ENCODE peak calls at places on chromosomes 11 and 22, in ten cellular contexts. T is upper lobe of right lung; G is lower lobe of right lung; Y is CD4-positive, CD25-positive, alpha-beta regulatory T cell; C is right atrium auricular region; O is astrocyte of the spinal cord; X is NT2/D1; Z is breast epithelium; H is kidney; A is CD4-positive, alpha-beta memory T cell. K is an unnamed sample.

GRCh38 chr11:122817121-122817520 is 21.2 kb upstream of the CRTAM start:
- DNase-seq in T (no peak), G (no peak), Y (no peak), C (no peak), O (no peak), X (no peak), Z (no peak), H (no peak), A (no peak), K (no peak)

GRCh38 chr11:121466063-121466794 is 13.5 kb upstream of the SORL1-AS1 start:
- DNase-seq in T (peak), G (peak), Y (peak), C (peak), O (peak), X (peak), Z (peak), H (peak), A (peak), K (peak)

GRCh38 chr22:42921301-42921700 is 64.2 kb upstream of the ARFGAP3 start:
- DNase-seq in T (peak), G (no peak), Y (no peak), C (no peak), O (no peak), X (no peak), Z (no peak), H (no peak), A (no peak), K (no peak)

GRCh38 chr22:32200752-32201151 is 4.1 kb downstream of the RFPL2 start:
- DNase-seq in T (no peak), G (no peak), Y (peak), C (no peak), O (no peak), X (no peak), Z (no peak), H (no peak), A (peak), K (no peak)

GRCh38 chr22:38951734-38952133 is 5.7 kb upstream of the APOBEC3A start:
- DNase-seq in T (no peak), G (no peak), Y (no peak), C (no peak), O (no peak), X (no peak), Z (no peak), H (no peak), A (no peak), K (no peak)

GRCh38 chr22:37169412-37169811 is 18.6 kb downstream of the C1QTNF6 start:
- DNase-seq in T (no peak), G (peak), Y (no peak), C (no peak), O (no peak), X (no peak), Z (peak), H (no peak), A (no peak), K (no peak)

GRCh38 chr22:29139965-29140782 is 65.5 kb upstream of the EMID1 start:
- DNase-seq in T (no peak), G (no peak), Y (no peak), C (no peak), O (no peak), X (no peak), Z (no peak), H (no peak), A (no peak), K (peak)

GRCh38 chr11:14916403-14916802 is 24.4 kb upstream of the CYP2R1 start:
- DNase-seq in T (no peak), G (no peak), Y (no peak), C (no peak), O (no peak), X (no peak), Z (no peak), H (no peak), A (no peak), K (no peak)

GRCh38 chr22:41382098-41382578 is 396 bp downstream of the TEF start:
- DNase-seq in T (peak), G (peak), Y (peak), C (peak), O (no peak), X (no peak), Z (peak), H (peak), A (peak), K (peak)

GRCh38 chr11:75148436-75148983 is 2.4 kb upstream of the SLCO2B1 start:
- DNase-seq in T (peak), G (no peak), Y (no peak), C (no peak), O (no peak), X (no peak), Z (no peak), H (no peak), A (no peak), K (no peak)

GRCh38 chr11:47179655-47179991 is 2.9 kb upstream of the ARFGAP2 start:
- DNase-seq in T (no peak), G (no peak), Y (peak), C (no peak), O (no peak), X (no peak), Z (no peak), H (no peak), A (peak), K (no peak)

GRCh38 chr11:33388793-33389525 is 131.8 kb downstream of the HIPK3 start:
- DNase-seq in T (no peak), G (no peak), Y (no peak), C (no peak), O (no peak), X (no peak), Z (no peak), H (no peak), A (no peak), K (no peak)

GRCh38 chr11:44199816-44200215 is 104.3 kb downstream of the EXT2 start:
- DNase-seq in T (no peak), G (no peak), Y (no peak), C (no peak), O (no peak), X (no peak), Z (no peak), H (no peak), A (no peak), K (no peak)

GRCh38 chr11:70913715-70914231 is 338.6 kb downstream of the SHANK2 start:
- DNase-seq in T (peak), G (peak), Y (no peak), C (no peak), O (no peak), X (no peak), Z (peak), H (peak), A (no peak), K (no peak)

GRCh38 chr11:70915158-70915795 is 337.1 kb downstream of the SHANK2 start:
- DNase-seq in T (peak), G (no peak), Y (no peak), C (no peak), O (no peak), X (no peak), Z (peak), H (peak), A (no peak), K (no peak)

GRCh38 chr11:70914496-70914895 is 337.9 kb downstream of the SHANK2 start:
- DNase-seq in T (no peak), G (no peak), Y (no peak), C (no peak), O (no peak), X (no peak), Z (peak), H (peak), A (no peak), K (no peak)

GRCh38 chr11:70918242-70918641 is 334.1 kb downstream of the SHANK2 start:
- DNase-seq in T (peak), G (no peak), Y (no peak), C (no peak), O (no peak), X (no peak), Z (peak), H (no peak), A (no peak), K (no peak)

DNA sequence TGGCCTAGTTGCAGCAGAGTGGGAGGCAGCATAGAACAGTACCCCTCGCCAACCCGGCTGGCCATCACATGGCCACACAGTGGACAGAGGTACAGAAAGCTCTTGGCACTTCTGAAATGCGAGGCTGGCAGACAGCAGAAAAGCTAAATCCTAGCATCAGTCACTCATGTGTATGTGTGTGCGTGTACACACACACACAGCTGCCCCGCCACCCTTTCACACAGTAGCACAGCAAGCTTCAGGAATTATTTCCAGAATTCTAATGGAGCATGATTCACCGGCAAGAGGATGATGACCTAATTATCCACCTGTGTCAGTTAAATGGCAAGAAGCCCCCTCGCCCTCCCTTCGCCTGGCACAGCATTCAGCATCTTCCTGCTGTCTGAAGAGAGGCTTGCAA is 336.1 kb downstream of the SHANK2 start:
- DNase-seq in T (peak), G (no peak), Y (no peak), C (no peak), O (no peak), X (no peak), Z (peak), H (no peak), A (no peak), K (no peak)
- H3K4me3 ChIP-seq in T (no peak), G (no peak), Y (no peak), C (no peak), O (no peak), X (no peak), Z (no peak), H (no peak), A (no peak), K (no peak)

GRCh38 chr22:45212306-45212709 is 28.4 kb downstream of the KIAA0930 start:
- DNase-seq in T (peak), G (peak), Y (no peak), C (peak), O (peak), X (no peak), Z (peak), H (peak), A (no peak), K (peak)
- H3K4me3 ChIP-seq in T (peak), G (peak), Y (no peak), C (peak), O (peak), X (peak), Z (peak), H (no peak), A (no peak), K (peak)

GRCh38 chr22:24244144-24244787 is 616 bp downstream of the GGT5 start:
- DNase-seq in T (peak), G (no peak), Y (no peak), C (no peak), O (peak), X (no peak), Z (no peak), H (peak), A (no peak), K (no peak)
- H3K4me3 ChIP-seq in T (peak), G (peak), Y (no peak), C (peak), O (peak), X (no peak), Z (peak), H (peak), A (no peak), K (peak)

DNA sequence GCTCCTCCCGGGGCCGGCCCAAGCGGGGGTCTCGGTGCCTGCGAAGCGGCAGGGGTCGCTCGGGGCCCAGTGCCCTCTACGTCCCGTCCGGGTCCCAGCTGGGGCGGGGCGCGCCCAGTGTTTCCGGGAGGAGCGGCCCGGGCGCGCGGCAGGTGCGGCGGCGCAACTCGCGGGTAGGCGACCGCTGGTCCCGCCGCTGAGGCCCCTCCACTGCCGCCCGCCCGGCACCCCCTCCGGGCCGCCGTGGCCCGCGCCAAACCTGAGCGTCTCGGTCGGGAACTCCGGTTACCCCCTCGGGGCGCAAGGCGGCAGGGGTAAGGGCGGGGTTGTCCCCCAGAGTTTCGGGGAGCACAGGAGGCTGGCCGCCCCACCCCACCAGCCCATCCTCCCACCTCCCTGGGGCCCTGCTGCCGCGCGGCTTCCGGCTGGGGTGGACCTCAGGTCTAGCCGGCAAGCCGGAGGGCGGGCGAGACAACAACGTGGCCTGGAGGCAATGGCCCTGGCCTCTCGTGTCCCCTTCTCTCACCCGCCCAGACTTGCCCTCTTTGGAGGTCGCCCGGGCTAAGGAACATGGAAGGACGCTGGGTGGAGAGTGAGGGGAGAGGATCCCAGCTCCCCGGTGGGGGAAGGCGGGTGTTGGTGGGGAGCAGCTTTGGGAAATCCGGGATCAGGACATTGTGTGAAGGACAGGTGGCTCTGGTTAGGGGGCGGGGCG is 416 bp upstream of the CRACR2B start:
- DNase-seq in T (peak), G (no peak), Y (peak), C (no peak), O (no peak), X (no peak), Z (no peak), H (no peak), A (no peak), K (no peak)
- H3K4me3 ChIP-seq in T (peak), G (peak), Y (no peak), C (peak), O (no peak), X (peak), Z (peak), H (no peak), A (no peak), K (peak)

DNA sequence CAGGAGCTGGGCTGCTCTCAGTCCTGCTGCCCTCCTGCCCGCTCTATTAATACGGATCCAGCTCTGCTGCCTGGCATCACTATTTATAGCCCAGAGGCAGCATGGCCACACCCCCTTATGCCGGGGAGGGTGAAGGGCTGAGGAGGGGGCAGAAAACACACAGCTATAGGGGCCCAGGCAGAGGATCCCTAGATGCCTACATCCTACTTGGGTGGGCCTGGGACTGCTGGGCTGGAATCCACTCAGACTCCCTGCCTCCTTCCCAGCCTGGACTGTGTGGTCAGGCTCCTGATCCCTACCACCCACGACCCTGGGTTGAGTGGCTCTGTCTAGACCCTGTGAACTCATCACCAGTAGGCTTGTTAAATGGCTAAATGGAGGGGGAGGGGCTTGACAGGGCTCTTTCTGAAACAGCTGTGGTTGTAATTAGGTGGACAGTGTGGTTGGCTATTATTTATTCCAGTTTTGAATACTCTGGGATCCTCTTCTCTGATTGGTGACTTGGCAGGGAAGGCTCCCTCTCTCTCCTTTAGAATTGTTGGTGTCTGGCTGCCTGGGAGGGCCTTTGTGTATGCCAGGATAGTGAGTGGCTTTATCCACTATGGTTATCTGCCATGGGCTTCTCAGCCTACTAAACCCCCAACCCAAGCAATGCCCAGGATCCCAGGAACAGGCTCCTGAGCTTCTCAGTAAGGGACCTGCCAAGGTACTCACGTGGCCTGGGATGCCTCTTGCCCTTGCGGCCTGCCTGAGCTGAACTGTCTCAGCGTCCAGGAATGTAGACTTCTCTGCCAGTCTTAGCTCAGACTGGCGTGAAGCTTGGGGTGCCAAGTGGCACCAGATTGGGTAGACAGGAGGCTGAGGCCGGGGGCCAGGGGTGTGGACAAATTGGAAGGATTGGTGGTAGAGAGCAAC is 15.2 kb downstream of the PHLDB1 start:
- DNase-seq in T (peak), G (peak), Y (no peak), C (no peak), O (peak), X (no peak), Z (peak), H (peak), A (no peak), K (peak)
- H3K4me3 ChIP-seq in T (no peak), G (peak), Y (no peak), C (peak), O (peak), X (peak), Z (peak), H (no peak), A (no peak), K (peak)

GRCh38 chr11:20363149-20363499 is 390 bp upstream of the HTATIP2 start:
- DNase-seq in T (no peak), G (no peak), Y (no peak), C (no peak), O (no peak), X (no peak), Z (no peak), H (no peak), A (no peak), K (no peak)
- H3K4me3 ChIP-seq in T (peak), G (peak), Y (peak), C (peak), O (peak), X (peak), Z (peak), H (peak), A (peak), K (peak)

GRCh38 chr11:68011046-68011943 is 1.2 kb downstream of the ALDH3B1 start:
- DNase-seq in T (peak), G (no peak), Y (no peak), C (no peak), O (no peak), X (no peak), Z (no peak), H (no peak), A (peak), K (no peak)
- H3K4me3 ChIP-seq in T (peak), G (peak), Y (no peak), C (peak), O (peak), X (peak), Z (peak), H (no peak), A (no peak), K (peak)

GRCh38 chr11:18312663-18313420 is 9.1 kb downstream of the HPS5 start:
- DNase-seq in T (no peak), G (no peak), Y (no peak), C (no peak), O (peak), X (no peak), Z (no peak), H (no peak), A (no peak), K (no peak)
- H3K4me3 ChIP-seq in T (no peak), G (no peak), Y (no peak), C (no peak), O (no peak), X (no peak), Z (no peak), H (no peak), A (no peak), K (peak)

DNA sequence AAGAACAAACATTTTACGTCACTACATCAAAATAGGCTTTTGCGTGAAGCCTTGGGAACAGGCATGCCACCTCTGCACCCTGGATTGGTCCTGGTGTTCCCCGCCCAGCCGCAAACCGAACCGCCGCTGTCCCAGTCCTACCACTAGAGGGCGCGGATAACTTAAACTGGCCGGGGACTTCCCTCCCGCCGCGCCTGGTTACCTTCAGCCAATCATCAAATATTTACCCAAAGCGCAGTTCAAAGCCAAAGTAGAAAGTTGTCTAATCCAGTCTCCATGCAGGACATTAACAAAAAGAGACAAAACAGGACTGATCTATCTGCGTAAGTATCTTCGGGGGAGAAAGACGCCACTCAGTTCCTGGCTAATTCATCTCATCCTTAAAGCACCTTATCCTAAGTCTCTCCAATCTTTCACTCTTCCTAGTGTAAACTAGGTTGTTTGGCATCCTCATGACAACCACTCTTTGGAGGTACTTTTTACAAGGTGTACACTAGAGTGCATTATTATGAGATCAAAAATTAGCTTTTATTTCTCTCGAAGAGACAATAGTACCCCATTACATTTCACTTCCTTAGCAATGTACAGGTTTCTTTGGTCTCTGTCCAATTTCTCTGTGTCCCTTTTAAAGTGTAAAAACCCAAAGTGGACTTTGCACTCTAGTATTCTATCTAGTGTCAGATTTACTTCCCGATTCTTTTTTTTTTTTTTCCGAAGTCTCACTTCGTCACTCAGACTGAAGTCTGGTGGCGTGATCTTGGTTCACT is 3.9 kb upstream of the CRY2 start:
- DNase-seq in T (peak), G (peak), Y (peak), C (peak), O (peak), X (peak), Z (peak), H (peak), A (peak), K (peak)
- H3K4me3 ChIP-seq in T (peak), G (no peak), Y (peak), C (peak), O (no peak), X (no peak), Z (peak), H (no peak), A (no peak), K (peak)

DNA sequence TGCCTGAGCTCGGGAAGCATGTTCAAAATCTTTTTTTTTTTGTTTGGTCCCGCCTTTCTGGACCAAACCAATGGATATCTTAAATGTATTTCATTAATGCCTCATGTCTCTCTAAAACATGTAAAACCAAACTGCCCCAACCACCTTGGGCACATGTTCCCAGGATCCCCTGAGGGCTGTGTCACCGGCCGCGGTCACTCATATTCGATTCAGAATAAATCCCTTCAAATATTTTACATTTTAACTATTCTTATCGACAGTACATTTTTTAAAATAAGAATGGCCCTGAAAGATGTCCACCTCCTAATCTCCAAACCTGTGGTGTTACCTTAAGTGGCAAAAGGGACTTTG is 2.1 kb downstream of the RNH1 start:
- DNase-seq in T (no peak), G (no peak), Y (no peak), C (no peak), O (no peak), X (no peak), Z (no peak), H (no peak), A (no peak), K (no peak)
- H3K4me3 ChIP-seq in T (peak), G (peak), Y (peak), C (peak), O (peak), X (no peak), Z (peak), H (no peak), A (no peak), K (peak)